ENCODE peak calls at places on chromosomes 1 and 21, in ten cellular contexts. C is Calu3, B is ovary, G is Peyer's patch, Z is colonic mucosa, A is lung, Q is AG04450, L is dorsolateral prefrontal cortex, M is prostate gland, T is activated B cell treated with CpG ODN at 0.5 μM for 24 hours. S is an unnamed sample.

GRCh38 chr1:246724725-246725095 is 501 bp downstream of the SCCPDH start:
- DNase-seq in B (peak), L (peak), A (no peak), M (no peak), T (no peak), G (no peak), Q (no peak), C (peak), Z (peak), S (no peak)

GRCh38 chr1:93814059-93814794 is 64.8 kb downstream of the DNTTIP2 start:
- DNase-seq in G (peak), M (peak), T (no peak), B (peak), C (peak), A (peak), Z (peak), L (peak), Q (peak), S (peak)

GRCh38 chr1:243740255-243740999 is 109.6 kb downstream of the AKT3 start:
- DNase-seq in Q (no peak), Z (no peak), G (no peak), T (no peak), L (no peak), C (no peak), A (no peak), M (no peak), B (no peak), S (no peak)

GRCh38 chr1:173914366-173914871 is 2.7 kb downstream of the SERPINC1 start:
- DNase-seq in B (no peak), M (no peak), T (no peak), C (peak), A (no peak), Q (no peak), Z (peak), G (peak), L (no peak), S (no peak)

GRCh38 chr1:20069932-20070331 is at the start of gene PLA2G5:
- DNase-seq in Z (peak), A (peak), T (no peak), M (no peak), B (peak), C (no peak), L (no peak), Q (no peak), G (no peak), S (no peak)

GRCh38 chr21:42009018-42009830 is 936 bp downstream of the ZBTB21 start:
- DNase-seq in M (peak), T (peak), G (peak), C (peak), A (no peak), Z (peak), L (peak), B (no peak), Q (no peak), S (peak)

GRCh38 chr1:22031214-22031962 is 21.1 kb upstream of the CDC42 start:
- DNase-seq in L (no peak), A (peak), M (peak), T (no peak), B (no peak), C (no peak), Q (no peak), G (peak), Z (no peak), S (no peak)

GRCh38 chr1:110466646-110467280 is 15.8 kb downstream of the PROK1 start:
- DNase-seq in T (no peak), L (no peak), C (no peak), B (no peak), Q (no peak), Z (no peak), M (no peak), G (no peak), A (no peak), S (no peak)

GRCh38 chr1:46191033-46191701 is 7.1 kb downstream of the POMGNT1 start:
- DNase-seq in M (no peak), L (no peak), T (no peak), C (no peak), Q (no peak), B (no peak), A (no peak), Z (no peak), G (no peak), S (no peak)

GRCh38 chr1:223390618-223391017 is 2.6 kb upstream of the CCDC185 start:
- DNase-seq in L (no peak), Q (no peak), Z (no peak), A (no peak), C (no peak), G (no peak), T (no peak), M (no peak), B (no peak), S (no peak)

GRCh38 chr1:198575292-198575691 is 34.8 kb upstream of the ATP6V1G3 start:
- DNase-seq in C (no peak), B (no peak), T (no peak), L (no peak), A (no peak), M (no peak), G (no peak), Z (no peak), Q (no peak), S (no peak)

GRCh38 chr1:87853576-87854351 is 525.1 kb downstream of the LMO4 start:
- DNase-seq in B (no peak), Z (no peak), C (no peak), A (no peak), M (no peak), L (no peak), G (no peak), T (no peak), Q (no peak), S (no peak)

GRCh38 chr1:111161843-111162242 is 21.8 kb downstream of the CEPT1 start:
- DNase-seq in Z (no peak), B (no peak), A (no peak), T (no peak), M (no peak), G (no peak), C (no peak), Q (no peak), L (no peak), S (no peak)

DNA sequence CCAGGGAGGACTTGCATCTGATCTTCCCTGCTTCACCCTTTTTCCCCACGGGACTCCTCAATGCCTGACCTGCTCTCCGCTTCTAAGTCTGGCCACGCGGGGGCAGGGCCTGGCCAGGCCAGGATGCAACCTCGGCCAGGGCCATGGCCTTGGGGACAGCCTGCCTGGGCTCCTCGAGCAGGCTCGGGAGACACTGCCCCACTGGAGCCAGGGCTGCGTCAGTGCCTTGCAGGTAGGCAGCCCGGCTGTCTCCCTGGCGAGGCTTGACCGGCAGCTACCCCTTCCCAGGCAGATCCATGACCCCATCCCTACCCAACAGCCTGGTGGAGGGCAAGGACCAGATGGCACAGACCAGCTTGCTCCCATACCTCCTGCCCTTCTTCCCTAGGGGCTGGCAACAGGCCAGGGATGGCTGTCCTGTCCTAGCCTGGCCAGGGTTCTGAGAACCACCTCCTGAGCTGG is 2.7 kb upstream of the PRDM16 start:
- DNase-seq in A (peak), Q (no peak), Z (no peak), M (no peak), T (no peak), L (no peak), C (no peak), B (peak), G (no peak), S (no peak)
- TF ChIP-seq CTCF in A (peak), Q (peak), Z (no peak), M (no peak), T (no peak), L (peak), C (no peak), B (no peak), G (peak), S (no peak)

DNA sequence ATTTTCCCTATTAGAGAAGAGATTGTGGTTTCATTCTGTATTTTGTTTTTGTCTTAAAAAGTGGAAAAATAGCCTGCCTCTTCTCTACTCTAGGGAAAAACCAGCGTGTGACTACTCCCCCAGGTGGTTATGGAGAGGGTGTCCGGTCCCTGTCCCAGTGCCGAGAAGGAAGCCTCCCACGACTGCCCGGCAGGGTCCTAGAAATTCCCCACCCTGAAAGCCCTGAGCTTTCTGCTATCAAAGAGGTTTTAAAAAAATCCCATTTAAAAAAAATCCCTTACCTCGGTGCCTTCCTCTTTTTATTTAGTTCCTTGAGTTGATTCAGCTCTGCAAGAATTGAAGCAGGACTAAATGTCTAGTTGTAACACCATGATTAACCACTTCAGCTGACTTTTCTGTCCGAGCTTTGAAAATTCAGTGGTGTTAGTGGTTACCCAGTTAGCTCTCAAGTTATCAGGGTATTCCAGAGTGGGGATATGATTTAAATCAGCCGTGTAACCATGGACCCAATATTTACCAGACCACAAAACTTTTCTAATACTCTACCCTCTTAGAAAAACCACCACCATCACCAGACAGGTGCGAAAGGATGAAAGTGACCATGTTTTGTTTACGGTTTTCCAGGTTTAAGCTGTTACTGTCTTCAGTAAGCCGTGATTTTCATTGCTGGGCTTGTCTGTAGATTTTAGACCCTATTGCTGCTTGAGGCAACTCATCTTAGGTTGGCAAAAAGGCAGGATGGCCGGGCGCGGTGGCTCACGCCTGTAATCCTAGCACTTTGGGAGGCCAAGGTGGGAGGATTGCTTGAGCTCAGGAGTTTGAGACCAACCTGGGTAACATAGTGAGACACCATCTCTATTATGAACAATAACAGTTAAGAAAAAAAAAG is 34.9 kb upstream of the TDRD10 start:
- DNase-seq in C (no peak), B (no peak), Q (no peak), G (no peak), M (no peak), A (no peak), T (no peak), L (no peak), Z (no peak), S (no peak)
- TF ChIP-seq CTCF in C (no peak), B (no peak), Q (peak), G (no peak), M (no peak), A (no peak), T (no peak), L (peak), Z (no peak), S (no peak)

GRCh38 chr1:203663820-203664219 is 37.2 kb downstream of the ATP2B4 start:
- DNase-seq in T (no peak), Q (no peak), G (no peak), C (no peak), L (no peak), Z (no peak), M (no peak), B (no peak), A (no peak), S (no peak)

GRCh38 chr1:203660931-203661484 is 34.4 kb downstream of the ATP2B4 start:
- DNase-seq in T (no peak), G (no peak), M (no peak), C (no peak), B (no peak), Z (no peak), A (no peak), L (no peak), Q (no peak), S (no peak)

GRCh38 chr1:203661572-203661971 is 34.9 kb downstream of the ATP2B4 start:
- DNase-seq in M (no peak), B (no peak), Q (no peak), C (peak), G (peak), L (no peak), A (peak), Z (peak), T (no peak), S (no peak)

GRCh38 chr1:203662821-203663220 is 36.2 kb downstream of the ATP2B4 start:
- DNase-seq in Z (no peak), T (no peak), L (no peak), M (no peak), C (no peak), A (no peak), B (no peak), G (no peak), Q (no peak), S (no peak)

GRCh38 chr1:203663294-203663693 is 36.7 kb downstream of the ATP2B4 start:
- DNase-seq in M (no peak), Q (peak), G (no peak), T (no peak), A (no peak), L (no peak), B (no peak), Z (no peak), C (no peak), S (no peak)
- TF ChIP-seq CTCF in M (no peak), Q (peak), G (no peak), T (no peak), A (no peak), L (no peak), B (no peak), Z (no peak), C (no peak), S (no peak)

GRCh38 chr1:201876148-201876547 is 12.6 kb upstream of the SHISA4 start:
- DNase-seq in B (no peak), Q (no peak), G (no peak), A (no peak), L (peak), C (peak), Z (no peak), T (no peak), M (no peak), S (no peak)

GRCh38 chr1:201874672-201875071 is 14.0 kb upstream of the SHISA4 start:
- DNase-seq in L (no peak), C (no peak), G (no peak), B (no peak), M (no peak), T (no peak), Z (no peak), Q (no peak), A (no peak), S (no peak)

DNA sequence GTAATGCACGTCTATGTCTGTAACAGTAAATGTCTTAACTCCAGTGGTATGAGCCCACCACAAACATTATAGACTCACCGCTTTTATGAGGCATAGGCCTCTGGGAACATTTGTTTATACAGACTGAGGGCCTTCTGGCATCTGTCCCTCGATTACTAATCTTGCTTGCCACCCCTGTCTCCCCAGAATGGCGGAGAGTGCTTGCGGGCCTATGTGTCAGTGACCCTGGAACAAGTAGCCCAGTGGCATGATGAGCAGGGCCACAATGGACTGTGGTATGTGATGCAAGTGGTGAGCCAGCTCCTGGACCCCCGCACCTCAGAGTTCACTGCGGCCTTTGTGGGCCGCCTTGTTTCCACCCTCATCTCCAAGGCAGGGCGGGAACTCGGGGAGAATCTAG is 18.3 kb upstream of the SHISA4 start:
- DNase-seq in C (no peak), B (no peak), A (no peak), Z (no peak), Q (peak), L (no peak), G (no peak), T (no peak), M (no peak), S (no peak)
- TF ChIP-seq CTCF in C (no peak), B (no peak), A (no peak), Z (no peak), Q (no peak), L (no peak), G (no peak), T (no peak), M (no peak), S (no peak)

GRCh38 chr1:212915245-212916091 is 34.9 kb upstream of the VASH2 start:
- DNase-seq in Z (no peak), A (no peak), B (peak), T (no peak), G (no peak), M (no peak), L (no peak), Q (peak), C (peak), S (no peak)
- TF ChIP-seq CTCF in Z (no peak), A (no peak), B (no peak), T (no peak), G (peak), M (no peak), L (peak), Q (peak), C (peak), S (no peak)

GRCh38 chr1:214747050-214747615 is 144.1 kb downstream of the CENPF start:
- DNase-seq in G (no peak), Q (no peak), T (no peak), M (no peak), Z (no peak), A (no peak), L (no peak), C (no peak), B (no peak), S (no peak)
- TF ChIP-seq CTCF in G (no peak), Q (no peak), T (no peak), M (no peak), Z (no peak), A (no peak), L (no peak), C (no peak), B (no peak), S (no peak)

GRCh38 chr1:18326171-18326950 is 154.4 kb upstream of the KLHDC7A start:
- DNase-seq in Z (no peak), Q (no peak), T (no peak), L (no peak), G (no peak), A (no peak), C (no peak), M (peak), B (no peak), S (no peak)

GRCh38 chr1:18322353-18323032 is 158.2 kb upstream of the KLHDC7A start:
- DNase-seq in L (peak), M (no peak), G (no peak), Q (no peak), C (no peak), Z (no peak), B (no peak), T (no peak), A (no peak), S (no peak)

GRCh38 chr1:18324246-18324645 is 156.5 kb upstream of the KLHDC7A start:
- DNase-seq in T (no peak), A (no peak), G (no peak), L (no peak), M (no peak), Z (no peak), C (no peak), Q (no peak), B (no peak), S (no peak)

GRCh38 chr1:18325151-18325550 is 155.6 kb upstream of the KLHDC7A start:
- DNase-seq in G (no peak), B (no peak), L (no peak), A (no peak), T (no peak), Q (no peak), Z (no peak), C (no peak), M (no peak), S (no peak)

GRCh38 chr1:18323259-18323658 is 157.5 kb upstream of the KLHDC7A start:
- DNase-seq in B (no peak), Q (no peak), M (no peak), L (no peak), G (no peak), A (no peak), C (no peak), T (no peak), Z (no peak), S (no peak)
- TF ChIP-seq CTCF in B (no peak), Q (no peak), M (no peak), L (no peak), G (no peak), A (no peak), C (no peak), T (no peak), Z (no peak), S (no peak)

DNA sequence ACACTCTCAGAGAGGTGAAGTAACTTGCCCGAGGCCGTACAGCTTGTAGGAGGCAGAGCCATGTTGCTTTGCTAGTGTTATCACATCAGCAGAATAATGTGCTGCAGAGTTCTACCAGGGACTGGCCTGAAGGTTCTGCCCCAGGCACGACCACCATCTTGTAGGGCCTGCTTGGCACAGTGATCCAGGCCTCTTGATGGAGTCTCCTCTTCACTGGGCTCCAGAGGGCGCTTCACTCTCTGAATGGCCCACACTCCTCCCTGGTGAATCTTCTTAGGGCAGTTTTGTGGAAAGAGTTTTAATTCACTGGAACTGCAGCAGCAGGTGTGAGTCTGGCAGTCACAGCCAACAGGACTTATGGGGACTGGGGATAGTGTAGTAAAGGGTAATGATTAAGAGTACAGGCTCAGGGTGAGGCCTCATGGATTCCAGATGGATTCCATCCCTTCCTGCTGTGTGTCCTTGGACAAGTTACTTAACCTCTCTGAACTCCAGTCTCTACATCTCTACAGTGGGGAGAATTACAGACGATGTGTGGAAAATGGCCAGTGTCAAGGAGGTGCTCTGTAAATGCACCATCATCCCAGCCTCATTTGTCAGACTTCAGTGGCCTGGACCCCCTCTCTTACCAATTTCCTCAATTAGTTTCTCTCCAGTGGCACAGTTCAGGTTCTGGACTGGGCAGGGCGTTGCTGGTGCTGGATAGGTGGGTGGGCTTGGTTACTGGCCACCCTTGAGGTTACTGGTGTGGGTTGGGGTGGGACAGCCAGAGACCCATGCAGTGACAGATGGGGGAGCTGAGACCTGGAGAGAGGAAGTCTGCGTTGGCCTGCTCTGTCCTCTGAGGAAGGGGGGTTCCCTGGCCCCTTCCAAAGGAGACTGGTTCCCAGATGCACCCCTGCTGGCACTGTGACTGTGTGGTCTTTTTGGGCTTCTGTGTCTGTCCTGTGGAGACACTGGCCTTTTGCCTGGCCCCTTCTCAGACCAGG is 45.9 kb upstream of the CSF3R start:
- DNase-seq in Q (no peak), A (no peak), G (peak), B (no peak), L (no peak), C (no peak), M (no peak), T (no peak), Z (no peak), S (no peak)
- TF ChIP-seq CTCF in Q (no peak), A (no peak), G (no peak), B (no peak), L (no peak), C (no peak), M (no peak), T (no peak), Z (no peak), S (no peak)

GRCh38 chr1:17023103-17023502 is 11.4 kb upstream of the ATP13A2 start:
- DNase-seq in M (no peak), G (peak), Z (no peak), Q (no peak), T (no peak), C (no peak), A (no peak), L (no peak), B (no peak), S (no peak)

GRCh38 chr1:17024721-17025120 is 13.0 kb upstream of the ATP13A2 start:
- DNase-seq in Z (no peak), G (no peak), L (no peak), B (no peak), M (no peak), Q (no peak), T (no peak), A (no peak), C (no peak), S (no peak)

GRCh38 chr1:17021896-17022295 is 10.2 kb upstream of the ATP13A2 start:
- DNase-seq in B (no peak), M (no peak), C (no peak), Z (no peak), Q (no peak), T (no peak), L (peak), A (no peak), G (peak), S (no peak)

GRCh38 chr1:17020502-17020901 is 8.8 kb upstream of the ATP13A2 start:
- DNase-seq in B (no peak), A (no peak), L (no peak), G (peak), Z (no peak), C (no peak), Q (no peak), T (no peak), M (peak), S (no peak)

GRCh38 chr1:17023573-17023972 is 11.8 kb upstream of the ATP13A2 start:
- DNase-seq in G (peak), M (no peak), C (no peak), Q (no peak), B (no peak), L (no peak), Z (no peak), T (no peak), A (no peak), S (no peak)
- TF ChIP-seq CTCF in G (no peak), M (no peak), C (no peak), Q (no peak), B (no peak), L (no peak), Z (no peak), T (no peak), A (no peak), S (no peak)

GRCh38 chr1:62849031-62849430 is 65.1 kb downstream of the ATG4C start:
- DNase-seq in B (no peak), T (no peak), M (no peak), C (no peak), L (no peak), Z (no peak), A (no peak), Q (no peak), G (no peak), S (no peak)
- TF ChIP-seq CTCF in B (no peak), T (no peak), M (no peak), C (no peak), L (no peak), Z (no peak), A (no peak), Q (no peak), G (no peak), S (no peak)

S was measured in natural killer cell.